ENCODE peak calls at places on chromosome 7, in ten cellular contexts. Y is body of pancreas, K is HFF-Myc, N is lower lobe of right lung, R is fibroblast of mammary gland, S is HFFc6, G is Calu3, U is astrocyte, C is keratinocyte, Q is GM20000. L is an unnamed sample.

GRCh38 chr7:83305027-83305426 is 142.3 kb upstream of the PCLO start:
- DNase-seq in Y (no peak), K (no peak), N (no peak), R (no peak), S (no peak), G (no peak), U (no peak), C (no peak), Q (no peak), L (no peak)

GRCh38 chr7:47322731-47323130 is 259.2 kb downstream of the TNS3 start:
- DNase-seq in Y (no peak), K (no peak), N (no peak), R (no peak), S (no peak), G (no peak), U (no peak), C (no peak), Q (no peak), L (no peak)

GRCh38 chr7:80622531-80622930 is 15.9 kb upstream of the CD36 start:
- DNase-seq in Y (no peak), K (peak), N (no peak), R (peak), S (peak), G (no peak), U (peak), C (no peak), Q (no peak), L (no peak)

GRCh38 chr7:94414481-94414880 is 19.8 kb downstream of the COL1A2 start:
- DNase-seq in Y (no peak), K (no peak), N (no peak), R (peak), S (peak), G (no peak), U (peak), C (no peak), Q (no peak), L (no peak)

GRCh38 chr7:101953248-101953819 is 135.9 kb downstream of the CUX1 start:
- DNase-seq in Y (peak), K (no peak), N (no peak), R (peak), S (peak), G (no peak), U (peak), C (no peak), Q (peak), L (peak)

GRCh38 chr7:102988088-102988487 is 75.3 kb downstream of the LRRC17 start:
- DNase-seq in Y (no peak), K (no peak), N (no peak), R (no peak), S (no peak), G (no peak), U (no peak), C (no peak), Q (no peak), L (no peak)

GRCh38 chr7:136845899-136846465 is 22.5 kb upstream of the CHRM2 start:
- DNase-seq in Y (no peak), K (no peak), N (no peak), R (no peak), S (no peak), G (no peak), U (peak), C (no peak), Q (no peak), L (no peak)

GRCh38 chr7:20021834-20022233 is 195.3 kb downstream of the MACC1 start:
- DNase-seq in Y (no peak), K (no peak), N (no peak), R (no peak), S (no peak), G (no peak), U (peak), C (no peak), Q (no peak), L (no peak)

GRCh38 chr7:42691030-42691639 is 220.7 kb downstream of the C7orf25 start:
- DNase-seq in Y (no peak), K (peak), N (no peak), R (peak), S (peak), G (no peak), U (peak), C (no peak), Q (no peak), L (no peak)

GRCh38 chr7:25361863-25362262 is 133.6 kb upstream of the NPVF start:
- DNase-seq in Y (peak), K (no peak), N (no peak), R (peak), S (no peak), G (no peak), U (no peak), C (no peak), Q (no peak), L (no peak)

GRCh38 chr7:128197989-128198580 is 43.0 kb upstream of the LEP start:
- DNase-seq in Y (no peak), K (no peak), N (no peak), R (no peak), S (no peak), G (no peak), U (no peak), C (no peak), Q (no peak), L (no peak)

GRCh38 chr7:116979430-116979829 is 26.1 kb downstream of the ST7 start:
- DNase-seq in Y (no peak), K (no peak), N (no peak), R (no peak), S (no peak), G (no peak), U (no peak), C (no peak), Q (no peak), L (no peak)

GRCh38 chr7:1127001-1127400 is 33.0 kb downstream of the ZFAND2A start:
- DNase-seq in Y (no peak), K (no peak), N (peak), R (no peak), S (no peak), G (no peak), U (no peak), C (no peak), Q (no peak), L (no peak)

GRCh38 chr7:11960621-11961020 is 128.6 kb upstream of the THSD7A start:
- DNase-seq in Y (no peak), K (no peak), N (no peak), R (no peak), S (no peak), G (no peak), U (no peak), C (no peak), Q (no peak), L (no peak)

GRCh38 chr7:27031289-27032172 is 64.3 kb downstream of the HOXA1 start:
- DNase-seq in Y (no peak), K (no peak), N (no peak), R (peak), S (peak), G (no peak), U (peak), C (no peak), Q (peak), L (no peak)

GRCh38 chr7:152647-153046 is 39.7 kb upstream of the FAM20C start:
- DNase-seq in Y (no peak), K (no peak), N (peak), R (no peak), S (no peak), G (no peak), U (no peak), C (no peak), Q (no peak), L (no peak)

GRCh38 chr7:103915958-103916357 is 73.5 kb downstream of the RELN start:
- DNase-seq in Y (no peak), K (no peak), N (no peak), R (peak), S (no peak), G (peak), U (peak), C (no peak), Q (no peak), L (peak)

GRCh38 chr7:1886361-1887064 is 216.4 kb downstream of the ELFN1 start:
- DNase-seq in Y (no peak), K (no peak), N (no peak), R (no peak), S (no peak), G (no peak), U (no peak), C (no peak), Q (no peak), L (no peak)

GRCh38 chr7:47724335-47724982 is 142.5 kb upstream of the TNS3 start:
- DNase-seq in Y (no peak), K (peak), N (no peak), R (peak), S (peak), G (peak), U (peak), C (no peak), Q (no peak), L (no peak)

GRCh38 chr7:22476822-22477221 is 23.2 kb downstream of the STEAP1B start:
- DNase-seq in Y (no peak), K (no peak), N (no peak), R (no peak), S (no peak), G (no peak), U (no peak), C (no peak), Q (no peak), L (no peak)

GRCh38 chr7:19991936-19992335 is 218.5 kb upstream of the TMEM196 start:
- DNase-seq in Y (no peak), K (no peak), N (no peak), R (no peak), S (no peak), G (no peak), U (no peak), C (no peak), Q (no peak), L (no peak)

GRCh38 chr7:69067397-69067796 is 530.9 kb upstream of the AUTS2 start:
- DNase-seq in Y (peak), K (no peak), N (peak), R (peak), S (no peak), G (no peak), U (peak), C (peak), Q (no peak), L (peak)

GRCh38 chr7:115693779-115694178 is 336.8 kb downstream of the TFEC start:
- DNase-seq in Y (no peak), K (no peak), N (no peak), R (no peak), S (no peak), G (no peak), U (no peak), C (no peak), Q (no peak), L (no peak)

DNA sequence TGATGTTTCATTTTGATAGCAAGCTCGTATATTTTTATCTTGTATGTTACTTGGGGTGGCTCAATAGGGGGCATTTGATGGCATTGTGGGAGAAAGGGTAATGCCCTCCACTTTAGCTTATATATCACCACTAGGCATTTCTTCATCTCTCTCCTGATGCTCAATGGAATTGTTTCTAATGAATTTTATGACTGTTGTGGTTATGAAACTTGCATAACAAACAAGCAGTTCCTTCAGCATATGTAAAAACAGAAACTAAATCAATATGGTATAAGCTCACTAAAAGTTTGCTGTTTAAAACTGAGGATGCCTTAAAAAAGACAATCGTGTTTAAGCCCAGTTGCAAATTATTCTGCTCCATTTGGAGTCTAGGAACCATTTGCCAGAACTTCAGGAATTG is 75.5 kb downstream of the CDK14 start:
- DNase-seq in Y (no peak), K (no peak), N (no peak), R (no peak), S (no peak), G (no peak), U (no peak), C (no peak), Q (no peak), L (no peak)
- TF ChIP-seq CTCF in Y (no peak), K (no peak), N (no peak), R (no peak), S (no peak), G (no peak), U (no peak), C (no peak), Q (no peak), L (no peak)

GRCh38 chr7:144027070-144027469 is 21.7 kb upstream of the OR2A5 start:
- DNase-seq in Y (no peak), K (no peak), N (no peak), R (peak), S (peak), G (no peak), U (no peak), C (no peak), Q (no peak), L (no peak)
- TF ChIP-seq CTCF in Y (peak), K (peak), N (peak), R (peak), S (peak), G (no peak), U (peak), C (peak), Q (no peak), L (no peak)

DNA sequence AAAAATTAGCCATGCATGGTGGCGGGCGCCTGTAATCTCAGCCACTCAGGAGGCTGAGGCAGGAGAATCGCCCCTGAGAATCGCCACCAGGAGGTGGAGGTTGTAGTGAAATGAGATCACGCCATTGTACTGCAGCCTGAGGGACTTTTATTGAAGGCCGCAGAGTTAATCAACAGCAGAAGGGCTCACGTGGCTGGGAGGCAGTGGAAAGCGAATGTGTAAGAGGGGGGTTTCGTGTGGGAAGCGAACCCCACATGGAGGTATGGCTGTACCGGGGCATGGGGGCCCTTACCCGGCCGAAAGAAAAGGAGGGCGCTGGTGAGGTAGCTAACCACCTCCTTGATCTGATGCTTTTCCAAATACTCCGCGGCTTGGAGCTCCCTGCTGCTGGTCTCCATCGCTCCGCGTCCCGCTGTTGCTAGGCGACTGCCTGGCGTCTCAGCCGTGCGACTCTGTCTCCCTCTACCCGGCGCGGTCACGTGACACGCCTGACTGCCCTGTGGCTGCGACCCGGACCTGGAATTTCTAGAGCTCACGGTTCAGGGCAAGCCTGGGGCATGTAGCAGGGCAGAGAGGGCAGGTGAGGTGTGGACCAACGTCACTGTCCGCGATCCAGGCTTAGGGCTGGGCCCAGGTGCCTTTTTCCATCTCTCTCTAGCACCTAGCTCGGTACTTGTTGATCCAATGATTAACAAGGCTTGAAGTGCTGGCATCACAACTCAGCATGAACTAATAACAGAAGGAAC is at the start of gene EFCAB10:
- DNase-seq in Y (peak), K (peak), N (peak), R (peak), S (peak), G (peak), U (peak), C (no peak), Q (peak), L (peak)
- TF ChIP-seq CTCF in Y (peak), K (peak), N (no peak), R (no peak), S (no peak), G (no peak), U (no peak), C (no peak), Q (no peak), L (no peak)

GRCh38 chr7:131773413-131773812 is 217.0 kb upstream of the PODXL start:
- DNase-seq in Y (no peak), K (no peak), N (no peak), R (no peak), S (no peak), G (no peak), U (no peak), C (no peak), Q (no peak), L (no peak)

GRCh38 chr7:131778601-131779000 is 222.2 kb upstream of the PODXL start:
- DNase-seq in Y (no peak), K (no peak), N (no peak), R (no peak), S (no peak), G (no peak), U (no peak), C (no peak), Q (no peak), L (no peak)

GRCh38 chr7:131769241-131769640 is 212.8 kb upstream of the PODXL start:
- DNase-seq in Y (no peak), K (no peak), N (no peak), R (peak), S (peak), G (no peak), U (no peak), C (no peak), Q (no peak), L (no peak)

DNA sequence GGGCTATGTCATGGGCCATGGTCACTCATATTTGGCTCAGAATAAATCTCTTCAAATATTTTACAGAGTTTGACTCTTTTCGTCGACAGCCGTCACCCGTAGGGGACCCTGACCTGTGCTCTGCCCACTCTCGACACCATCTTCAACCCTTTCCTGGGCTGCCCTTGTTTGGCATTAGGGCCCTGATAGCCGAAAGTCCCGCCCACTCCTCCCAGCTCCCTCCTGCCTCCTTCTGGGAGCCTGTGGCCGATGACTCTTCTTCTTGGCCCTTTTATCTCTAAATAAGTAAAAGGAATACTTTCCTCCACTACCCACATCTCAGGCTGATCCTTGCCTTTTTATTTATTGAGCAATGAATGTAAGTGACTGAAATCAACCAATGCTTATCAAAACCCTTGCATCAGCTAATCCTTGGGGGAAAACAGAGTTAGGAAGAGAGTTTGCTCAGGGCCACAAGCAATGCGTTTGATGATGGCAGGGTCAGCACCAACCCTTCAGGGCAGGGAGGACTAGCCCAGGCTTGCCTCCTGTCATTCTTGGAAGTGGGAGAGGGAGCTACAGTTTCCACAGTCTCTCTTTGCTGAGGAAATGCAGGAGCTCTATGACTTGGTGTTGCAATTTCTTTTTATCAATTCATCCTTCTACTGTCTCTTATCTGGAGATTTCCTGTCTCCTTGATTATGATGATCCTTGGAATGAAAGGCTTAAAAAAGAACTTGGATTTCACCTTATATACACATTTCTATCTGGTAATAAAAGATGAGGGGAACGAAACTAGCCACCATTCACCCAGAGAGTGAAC is 218.2 kb upstream of the PODXL start:
- DNase-seq in Y (no peak), K (no peak), N (no peak), R (no peak), S (no peak), G (no peak), U (no peak), C (no peak), Q (no peak), L (no peak)
- TF ChIP-seq CTCF in Y (no peak), K (no peak), N (no peak), R (no peak), S (no peak), G (no peak), U (no peak), C (no peak), Q (no peak), L (no peak)

GRCh38 chr7:77657427-77658331 is 38.6 kb upstream of the RSBN1L start:
- DNase-seq in Y (peak), K (no peak), N (no peak), R (peak), S (peak), G (peak), U (no peak), C (no peak), Q (peak), L (no peak)
- TF ChIP-seq CTCF in Y (peak), K (peak), N (peak), R (peak), S (peak), G (peak), U (peak), C (peak), Q (peak), L (peak)

GRCh38 chr7:155131090-155131489 is 61.0 kb downstream of the HTR5A start:
- DNase-seq in Y (no peak), K (no peak), N (no peak), R (no peak), S (no peak), G (no peak), U (no peak), C (no peak), Q (no peak), L (no peak)
- TF ChIP-seq CTCF in Y (no peak), K (no peak), N (no peak), R (no peak), S (no peak), G (no peak), U (no peak), C (no peak), Q (no peak), L (no peak)

GRCh38 chr7:7583731-7584130 is 17.0 kb downstream of the MIOS start:
- DNase-seq in Y (no peak), K (no peak), N (no peak), R (no peak), S (no peak), G (no peak), U (no peak), C (no peak), Q (no peak), L (no peak)

GRCh38 chr7:7576344-7576743 is 9.7 kb downstream of the MIOS start:
- DNase-seq in Y (no peak), K (no peak), N (no peak), R (no peak), S (no peak), G (no peak), U (no peak), C (no peak), Q (no peak), L (no peak)

GRCh38 chr7:7577888-7578287 is 11.2 kb downstream of the MIOS start:
- DNase-seq in Y (no peak), K (no peak), N (no peak), R (no peak), S (no peak), G (no peak), U (no peak), C (no peak), Q (no peak), L (no peak)

GRCh38 chr7:7581531-7582179 is 15.0 kb downstream of the MIOS start:
- DNase-seq in Y (no peak), K (no peak), N (no peak), R (no peak), S (no peak), G (no peak), U (no peak), C (no peak), Q (no peak), L (no peak)

GRCh38 chr7:7579638-7580037 is 13.0 kb downstream of the MIOS start:
- DNase-seq in Y (no peak), K (no peak), N (no peak), R (no peak), S (no peak), G (no peak), U (no peak), C (no peak), Q (no peak), L (no peak)
- TF ChIP-seq CTCF in Y (no peak), K (no peak), N (no peak), R (no peak), S (no peak), G (no peak), U (no peak), C (no peak), Q (no peak), L (no peak)

GRCh38 chr7:38215734-38216670 is 38.0 kb downstream of the STARD3NL start:
- DNase-seq in Y (peak), K (peak), N (peak), R (peak), S (peak), G (peak), U (peak), C (no peak), Q (peak), L (peak)
- TF ChIP-seq CTCF in Y (peak), K (peak), N (peak), R (peak), S (peak), G (peak), U (peak), C (peak), Q (peak), L (peak)

DNA sequence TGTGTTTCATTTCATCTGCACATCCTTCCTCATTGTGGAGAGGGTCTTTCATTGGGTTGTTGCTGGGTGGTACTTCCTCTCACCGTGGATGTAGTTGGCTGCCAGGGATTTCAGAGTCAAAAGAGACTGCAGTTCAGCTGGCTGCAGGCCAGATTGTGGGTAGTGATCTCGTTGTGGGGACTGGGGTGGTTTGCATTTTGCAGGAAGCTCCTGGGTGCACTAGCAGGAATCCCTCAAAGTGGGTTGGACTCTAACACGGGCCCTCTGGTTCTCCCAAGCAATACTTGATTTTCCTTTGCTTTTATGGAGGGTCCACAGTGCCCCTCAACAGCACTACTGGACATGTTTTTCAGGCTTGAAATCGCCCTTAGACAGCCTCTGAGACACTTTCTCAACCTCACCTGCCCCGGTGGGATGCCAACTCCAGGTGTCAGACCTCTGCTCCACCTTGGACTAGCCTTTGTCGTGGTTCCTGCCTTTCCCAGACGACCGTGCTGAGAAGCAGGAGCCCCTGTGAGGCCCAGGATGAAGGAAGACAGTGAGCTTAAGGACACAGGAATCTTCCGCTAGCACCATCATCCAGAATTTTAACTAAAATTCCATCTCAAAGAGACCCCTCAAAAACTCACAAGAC is 23.9 kb upstream of the ZNF273 start:
- DNase-seq in Y (no peak), K (no peak), N (no peak), R (no peak), S (no peak), G (no peak), U (no peak), C (no peak), Q (peak), L (no peak)
- TF ChIP-seq CTCF in Y (no peak), K (no peak), N (no peak), R (no peak), S (no peak), G (no peak), U (no peak), C (no peak), Q (no peak), L (no peak)

L was measured in activated CD8-positive, alpha-beta T cell treated with anti-CD3 and anti-CD28 coated beads for 36 hours.